ENCODE peak calls at places on chromosome 16, in five cellular contexts. J is brain microvascular endothelial cell, B is fibroblast of pulmonary artery, X is hepatocyte, I is cardiac muscle cell. Y is an unnamed sample.

GRCh38 chr16:2350500-2350899 is 10.0 kb upstream of the ABCA3 start:
- DNase-seq in B (no peak), I (no peak), X (no peak), J (no peak), Y (no peak)

GRCh38 chr16:69804283-69804682 is 42.2 kb downstream of the WWP2 start:
- DNase-seq in B (no peak), J (no peak), X (no peak), I (no peak), Y (no peak)

GRCh38 chr16:30867747-30868146 is 26.1 kb downstream of the BCL7C start:
- DNase-seq in I (no peak), X (peak), J (no peak), B (peak), Y (no peak)

GRCh38 chr16:17572145-17572544 is 101.4 kb upstream of the XYLT1 start:
- DNase-seq in J (no peak), X (no peak), I (no peak), B (no peak), Y (no peak)

GRCh38 chr16:6684076-6684673 is 648.5 kb upstream of the RBFOX1 start:
- DNase-seq in I (peak), B (peak), J (peak), X (peak), Y (no peak)

GRCh38 chr16:23505180-23505665 is 5.1 kb downstream of the GGA2 start:
- DNase-seq in B (no peak), X (no peak), J (no peak), I (no peak), Y (no peak)

GRCh38 chr16:24217456-24217855 is 38.7 kb upstream of the CACNG3 start:
- DNase-seq in J (no peak), B (no peak), I (no peak), X (peak), Y (no peak)

GRCh38 chr16:72637306-72637705 is 410.6 kb downstream of the ZFHX3 start:
- DNase-seq in X (peak), I (no peak), B (peak), J (peak), Y (no peak)

GRCh38 chr16:49484454-49484853 is 110.8 kb downstream of the C16orf78 start:
- DNase-seq in J (no peak), X (peak), I (peak), B (peak), Y (peak)

GRCh38 chr16:19840524-19841110 is 44.0 kb downstream of the GPRC5B start:
- DNase-seq in J (no peak), B (no peak), I (peak), X (no peak), Y (no peak)

GRCh38 chr16:47716571-47716970 is 255.4 kb downstream of the PHKB start:
- DNase-seq in J (no peak), X (no peak), I (no peak), B (no peak), Y (no peak)

GRCh38 chr16:72856797-72857196 is 191.1 kb downstream of the ZFHX3 start:
- DNase-seq in I (no peak), X (peak), B (peak), J (peak), Y (no peak)

GRCh38 chr16:65658339-65659275 is 536.7 kb upstream of the CDH11 start:
- DNase-seq in X (peak), J (peak), B (peak), I (no peak), Y (no peak)

GRCh38 chr16:12463961-12464360 is 339.7 kb downstream of the CPPED1 start:
- DNase-seq in X (no peak), J (no peak), B (no peak), I (no peak), Y (no peak)

GRCh38 chr16:9447195-9447551 is 355.7 kb downstream of the HAPSTR1 start:
- DNase-seq in I (peak), B (no peak), X (no peak), J (no peak), Y (no peak)

GRCh38 chr16:27367463-27368357 is 34.3 kb upstream of the IL21R start:
- DNase-seq in X (peak), J (peak), I (peak), B (peak), Y (peak)

GRCh38 chr16:86073103-86073625 is 174.2 kb downstream of the IRF8 start:
- DNase-seq in J (no peak), X (no peak), B (no peak), I (no peak), Y (no peak)

GRCh38 chr16:73173396-73173795 is 125.5 kb upstream of the ZFHX3 start:
- DNase-seq in X (no peak), J (no peak), B (no peak), I (no peak), Y (no peak)

GRCh38 chr16:66512589-66513404 is 37.1 kb downstream of the TK2 start:
- DNase-seq in J (peak), I (no peak), B (peak), X (no peak), Y (no peak)

GRCh38 chr16:7246578-7246977 is 86.1 kb upstream of the RBFOX1 start:
- DNase-seq in I (peak), B (no peak), X (peak), J (no peak), Y (no peak)

GRCh38 chr16:3065069-3065741 is at the start of gene IL32:
- DNase-seq in B (peak), I (no peak), J (peak), X (peak), Y (no peak)

GRCh38 chr16:67237396-67238277 is 9.6 kb downstream of the FHOD1 start:
- DNase-seq in I (no peak), J (no peak), B (no peak), X (no peak), Y (no peak)

GRCh38 chr16:66714659-66715307 is 18.2 kb upstream of the CMTM4 start:
- DNase-seq in X (peak), B (no peak), I (no peak), J (no peak), Y (no peak)

GRCh38 chr16:70608516-70608915 is 37.8 kb upstream of the IL34 start:
- DNase-seq in B (no peak), I (no peak), J (no peak), X (peak), Y (no peak)

GRCh38 chr16:85757341-85757822 is 6.5 kb upstream of the C16orf74 start:
- DNase-seq in B (no peak), X (no peak), I (no peak), J (peak), Y (no peak)

GRCh38 chr16:89269805-89270665 is 52.5 kb downstream of the ZNF778 start:
- DNase-seq in I (no peak), B (no peak), J (no peak), X (no peak), Y (no peak)

GRCh38 chr16:21952793-21953540 is at the start of gene UQCRC2:
- DNase-seq in I (peak), J (peak), B (peak), X (peak), Y (peak)
- TF ChIP-seq CTCF in I (no peak), J (no peak), B (no peak), X (no peak), Y (no peak)

GRCh38 chr16:75109732-75110243 is 6.8 kb downstream of the LDHD start:
- DNase-seq in X (no peak), B (no peak), I (no peak), J (no peak), Y (no peak)

GRCh38 chr16:75108792-75109731 is 7.5 kb downstream of the LDHD start:
- DNase-seq in I (no peak), B (peak), X (peak), J (peak), Y (no peak)

GRCh38 chr16:75112281-75113045 is 4.1 kb downstream of the LDHD start:
- DNase-seq in B (no peak), I (no peak), X (no peak), J (no peak), Y (no peak)

GRCh38 chr16:75111514-75112280 is 4.9 kb downstream of the LDHD start:
- DNase-seq in I (no peak), J (no peak), B (peak), X (no peak), Y (no peak)

DNA sequence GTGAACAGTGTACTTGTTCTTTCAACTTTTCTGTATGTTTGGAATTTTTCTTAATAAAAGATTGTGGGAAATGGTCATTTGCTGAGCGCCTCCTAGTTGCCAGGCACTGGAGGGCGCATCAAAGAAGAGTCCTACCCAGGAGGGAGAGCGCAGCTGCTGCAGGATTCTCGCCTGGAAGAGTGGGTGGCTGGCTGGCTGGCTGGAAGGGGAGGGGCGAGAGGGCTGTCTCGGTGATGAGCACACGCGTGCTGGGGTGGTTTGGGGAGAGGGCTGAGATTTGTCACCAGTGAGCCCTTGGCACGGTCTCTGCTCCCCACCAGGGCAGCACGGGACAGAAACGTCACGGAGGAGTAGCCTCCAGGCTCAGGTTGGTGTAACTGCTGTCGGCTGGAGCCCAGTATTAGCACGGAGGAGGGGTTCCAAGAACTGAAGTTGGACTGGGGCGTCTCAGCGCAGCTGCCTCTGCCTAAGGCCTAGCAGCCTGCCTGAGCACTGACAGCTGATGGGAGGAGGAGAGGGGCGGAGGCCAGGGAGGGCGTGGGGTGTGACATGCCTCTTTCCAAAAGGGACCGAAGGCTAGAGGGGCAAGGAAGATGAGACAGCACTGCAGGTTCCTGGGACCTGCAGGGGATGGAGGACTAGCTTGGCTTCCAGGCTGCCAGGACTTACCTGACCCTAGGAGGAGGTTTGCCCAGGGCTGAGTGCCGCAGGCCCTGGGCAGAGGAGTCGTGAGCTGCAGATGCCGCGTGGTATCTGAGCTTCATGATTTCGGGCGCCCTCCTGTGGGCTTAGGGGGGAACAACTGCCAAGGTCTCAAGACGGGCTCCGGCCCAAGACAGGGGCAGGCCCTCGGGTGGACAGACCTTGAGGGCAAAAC is 5.7 kb downstream of the LDHD start:
- DNase-seq in I (peak), J (peak), B (peak), X (peak), Y (peak)
- H3K4me3 ChIP-seq in I (no peak), J (peak), B (peak), X (no peak), Y (peak)

DNA sequence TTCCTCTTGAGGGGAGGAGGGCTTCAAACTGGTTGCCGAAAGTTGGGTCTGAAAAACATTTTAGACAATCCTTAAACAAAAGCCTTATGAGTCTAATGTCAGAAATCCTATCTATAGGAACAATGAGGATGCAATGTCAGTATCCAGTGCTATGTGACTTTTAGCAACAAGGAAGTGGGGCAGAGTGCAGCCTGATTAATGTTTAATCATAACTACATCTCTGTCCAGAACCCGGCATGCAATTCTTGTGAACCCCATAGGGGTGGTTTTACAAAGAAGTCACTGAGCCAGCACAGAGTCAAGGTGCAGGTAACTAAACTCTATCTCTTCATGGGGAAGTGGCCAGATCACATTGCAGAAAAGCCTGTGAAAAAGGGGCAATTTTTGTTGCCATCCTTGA is 267.5 kb downstream of the HS3ST4 start:
- DNase-seq in J (no peak), B (no peak), X (peak), I (no peak), Y (no peak)
- TF ChIP-seq CTCF in J (no peak), B (no peak), X (no peak), I (no peak), Y (no peak)

GRCh38 chr16:80436510-80436909 is 104.3 kb upstream of the DYNLRB2 start:
- DNase-seq in X (no peak), J (no peak), I (no peak), B (no peak), Y (no peak)
- H3K4me3 ChIP-seq in X (no peak), J (no peak), I (no peak), B (no peak), Y (no peak)

GRCh38 chr16:58125781-58126335 is 3.3 kb downstream of the CFAP20 start:
- DNase-seq in J (no peak), B (no peak), I (no peak), X (no peak), Y (no peak)
- TF ChIP-seq CTCF in J (no peak), B (no peak), I (peak), X (no peak), Y (no peak)

GRCh38 chr16:4935231-4935855 is 1.6 kb downstream of the PPL start:
- DNase-seq in J (no peak), B (peak), I (no peak), X (peak), Y (no peak)
- H3K4me3 ChIP-seq in J (no peak), B (no peak), I (no peak), X (peak), Y (no peak)

GRCh38 chr16:83356266-83356665 is 451.5 kb upstream of the HSBP1 start:
- DNase-seq in X (peak), J (peak), I (peak), B (peak), Y (peak)
- TF ChIP-seq CTCF in X (peak), J (peak), I (peak), B (peak), Y (peak)

Y was measured in GM12864.